ENCODE peak calls at places on chromosomes 6 and 20, in five cellular contexts. E is body of pancreas, O is breast epithelium, P is adrenal gland, U is right lobe of liver. T is an unnamed sample.
A peak's percentile ranks its signal among the peaks of the same experiment; 100 is the strongest.

GRCh38 chr20:8073024-8073832 is 53.7 kb upstream of the TMX4 start:
- DNase-seq in E (peak; percentile 7), O (no peak), P (peak; percentile 17), U (no peak), T (no peak)

GRCh38 chr6:142856857-142857608 is 87.9 kb downstream of the HIVEP2 start:
- DNase-seq in E (no peak), O (no peak), P (no peak), U (no peak), T (no peak)

GRCh38 chr6:41577865-41578713 is 31.9 kb downstream of the FOXP4 start:
- DNase-seq in E (peak; percentile 67), O (peak; percentile 71), P (peak; percentile 45), U (peak; percentile 72), T (peak; percentile 85)

GRCh38 chr6:105608711-105609374 is 206.0 kb upstream of the PREP start:
- DNase-seq in E (no peak), O (no peak), P (no peak), U (no peak), T (no peak)

GRCh38 chr6:15628499-15629131 is 34.2 kb downstream of the DTNBP1 start:
- DNase-seq in E (peak; percentile 15), O (no peak), P (no peak), U (no peak), T (no peak)

GRCh38 chr6:111601875-111602274 is 3.8 kb downstream of the TRAF3IP2 start:
- DNase-seq in E (peak; percentile 54), O (no peak), P (peak; percentile 55), U (no peak), T (peak; percentile 62)

GRCh38 chr6:116060572-116061283 is at the start of gene FRK:
- DNase-seq in E (peak; percentile 89), O (no peak), P (no peak), U (peak; percentile 63), T (peak; percentile 76)

GRCh38 chr20:11698124-11698523 is 219.6 kb upstream of the BTBD3 start:
- DNase-seq in E (no peak), O (no peak), P (no peak), U (no peak), T (no peak)

GRCh38 chr6:83042671-83043070 is 23.0 kb downstream of the UBE3D start:
- DNase-seq in E (no peak), O (no peak), P (no peak), U (no peak), T (no peak)

GRCh38 chr6:1244941-1245340 is 67.0 kb upstream of the FOXQ1 start:
- DNase-seq in E (no peak), O (no peak), P (no peak), U (no peak), T (no peak)

DNA sequence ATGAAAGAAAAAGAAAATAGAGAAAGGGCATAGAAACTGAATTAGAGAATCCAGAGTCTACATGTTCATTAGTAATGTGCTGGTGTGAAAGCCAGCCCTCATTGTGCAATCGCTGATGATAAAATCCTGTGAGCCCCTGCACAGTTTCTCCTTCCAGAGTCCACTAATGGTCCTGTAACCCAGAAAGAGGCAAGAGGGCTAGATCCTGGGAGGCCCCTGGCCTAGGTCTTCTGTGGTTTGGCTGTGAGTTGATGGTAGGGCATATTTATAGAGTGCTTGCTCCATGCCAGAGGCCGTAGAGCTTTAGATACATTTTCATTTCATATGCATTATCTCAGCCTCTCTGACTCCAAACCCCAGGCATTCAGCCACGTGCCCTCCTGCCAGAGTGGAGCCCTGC is 94.9 kb upstream of the MTHFD1L start:
- DNase-seq in E (no peak), O (no peak), P (no peak), U (no peak), T (no peak)
- TF ChIP-seq POLR2A in E (no peak), O (no peak), P (no peak), U (no peak), T (no peak)

DNA sequence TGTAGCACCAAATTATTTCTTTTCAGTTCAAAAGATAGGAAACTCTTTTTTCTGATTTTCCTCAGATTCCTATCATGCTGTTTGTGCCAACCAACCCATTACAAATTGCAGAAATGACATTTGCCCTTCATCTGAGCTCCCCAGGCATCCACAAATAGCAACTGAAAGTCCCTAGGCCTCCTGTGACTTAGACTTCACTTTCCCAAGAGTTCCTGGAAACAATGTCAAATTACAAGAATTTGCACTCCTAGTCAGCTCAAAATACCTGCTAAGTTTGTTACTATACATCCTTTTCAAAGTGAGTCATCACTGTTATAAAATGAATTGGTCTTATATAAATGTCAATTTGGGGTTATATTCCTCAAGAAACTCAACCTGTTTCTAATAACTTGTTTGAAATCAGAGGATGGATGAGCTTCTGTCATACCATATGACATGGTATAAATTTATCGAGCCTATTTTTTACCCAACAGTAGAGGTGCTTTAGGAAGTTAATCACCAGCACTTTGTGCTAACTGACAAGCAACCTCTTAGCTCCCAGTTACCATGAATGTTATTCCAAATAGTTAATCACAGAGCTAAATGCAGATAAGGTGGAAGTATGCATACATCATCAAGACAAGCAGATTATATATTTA is 256.5 kb downstream of the HACE1 start:
- DNase-seq in E (no peak), O (no peak), P (no peak), U (no peak), T (no peak)
- H3K4me1 ChIP-seq in E (peaks cover 6% of the 10 kb centered on the region), O (no peaks in the 10 kb centered on the region), P (peaks cover 11% of the 10 kb centered on the region), U (no peaks in the 10 kb centered on the region), T (no peaks in the 10 kb centered on the region)

GRCh38 chr6:155085582-155086253 is 90.6 kb downstream of the TIAM2 start:
- DNase-seq in E (peak; percentile 81), O (no peak), P (peak; percentile 67), U (no peak), T (no peak)
- H3K27ac ChIP-seq in E (peak overlapping the region; percentile 43), O (no peak overlapping the region), P (no peak overlapping the region), U (no peak overlapping the region), T (no peak overlapping the region)

GRCh38 chr6:20444786-20445271 is 43.1 kb downstream of the E2F3 start:
- DNase-seq in E (no peak), O (no peak), P (no peak), U (no peak), T (no peak)

GRCh38 chr6:20448828-20449227 is 47.1 kb downstream of the E2F3 start:
- DNase-seq in E (no peak), O (no peak), P (no peak), U (peak; percentile 62), T (no peak)

GRCh38 chr6:20447581-20448132 is 46.0 kb downstream of the E2F3 start:
- DNase-seq in E (no peak), O (no peak), P (no peak), U (no peak), T (no peak)

GRCh38 chr6:20441921-20442320 is 40.2 kb downstream of the E2F3 start:
- DNase-seq in E (no peak), O (no peak), P (no peak), U (peak; percentile 60), T (peak; percentile 45)

GRCh38 chr6:20447157-20447556 is 45.5 kb downstream of the E2F3 start:
- DNase-seq in E (no peak), O (no peak), P (no peak), U (no peak), T (no peak)
- TF ChIP-seq POLR2A in E (no peak), O (no peak), P (no peak), U (no peak), T (no peak)

GRCh38 chr6:56518995-56519767 is 123.5 kb downstream of the DST start:
- DNase-seq in E (no peak), O (no peak), P (no peak), U (no peak), T (no peak)
- H3K4me1 ChIP-seq in E (peaks cover 46% of the 10 kb centered on the region), O (no peaks in the 10 kb centered on the region), P (peaks cover 41% of the 10 kb centered on the region), U (peaks cover 35% of the 10 kb centered on the region), T (no peaks in the 10 kb centered on the region)

DNA sequence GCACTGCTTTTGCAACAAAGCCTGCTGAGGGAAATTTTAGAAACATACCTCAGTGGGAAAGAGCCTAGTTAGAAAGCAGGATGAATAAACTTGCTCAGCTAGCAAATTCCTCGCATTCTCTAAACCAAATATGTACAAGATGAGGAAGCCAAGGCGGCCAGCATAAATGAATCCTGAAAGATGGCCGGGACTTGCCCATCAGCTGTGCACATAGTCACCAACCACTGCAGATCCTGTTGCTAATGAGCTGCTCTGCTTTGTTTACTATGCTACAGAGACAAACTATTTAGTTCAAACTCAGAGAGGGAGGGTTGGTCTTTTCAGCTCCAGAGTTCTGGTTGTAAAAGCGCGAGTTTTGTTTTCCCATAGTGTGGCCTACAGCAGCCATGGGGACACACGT is 49.0 kb downstream of the TMEM170B start:
- DNase-seq in E (no peak), O (no peak), P (no peak), U (no peak), T (no peak)
- H3K27ac ChIP-seq in E (no peak overlapping the region), O (no peak overlapping the region), P (no peak overlapping the region), U (no peak overlapping the region), T (no peak overlapping the region)

DNA sequence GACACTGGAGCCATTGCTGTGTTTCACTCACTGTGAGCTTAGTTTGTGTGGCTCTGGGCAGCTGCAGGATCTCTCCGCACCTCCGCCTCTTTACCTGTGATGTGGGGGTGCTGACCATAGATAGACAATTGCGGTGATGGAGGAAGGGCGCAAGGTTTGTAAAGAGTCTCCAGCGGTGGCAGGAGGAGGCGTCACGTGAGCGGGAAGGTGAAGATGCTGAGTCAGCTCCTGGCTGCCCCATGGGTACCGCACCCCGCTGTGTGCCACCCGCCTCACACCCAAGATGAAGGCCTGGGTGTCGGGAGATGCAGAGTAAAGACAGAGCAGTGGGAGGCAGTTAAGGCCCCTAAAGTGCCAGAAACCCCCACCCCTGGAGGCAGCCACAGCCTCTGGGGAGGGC is 9.0 kb upstream of the KCNQ2 start:
- DNase-seq in E (no peak), O (no peak), P (no peak), U (no peak), T (no peak)
- TF ChIP-seq POLR2A in E (no peak), O (no peak), P (no peak), U (no peak), T (no peak)

DNA sequence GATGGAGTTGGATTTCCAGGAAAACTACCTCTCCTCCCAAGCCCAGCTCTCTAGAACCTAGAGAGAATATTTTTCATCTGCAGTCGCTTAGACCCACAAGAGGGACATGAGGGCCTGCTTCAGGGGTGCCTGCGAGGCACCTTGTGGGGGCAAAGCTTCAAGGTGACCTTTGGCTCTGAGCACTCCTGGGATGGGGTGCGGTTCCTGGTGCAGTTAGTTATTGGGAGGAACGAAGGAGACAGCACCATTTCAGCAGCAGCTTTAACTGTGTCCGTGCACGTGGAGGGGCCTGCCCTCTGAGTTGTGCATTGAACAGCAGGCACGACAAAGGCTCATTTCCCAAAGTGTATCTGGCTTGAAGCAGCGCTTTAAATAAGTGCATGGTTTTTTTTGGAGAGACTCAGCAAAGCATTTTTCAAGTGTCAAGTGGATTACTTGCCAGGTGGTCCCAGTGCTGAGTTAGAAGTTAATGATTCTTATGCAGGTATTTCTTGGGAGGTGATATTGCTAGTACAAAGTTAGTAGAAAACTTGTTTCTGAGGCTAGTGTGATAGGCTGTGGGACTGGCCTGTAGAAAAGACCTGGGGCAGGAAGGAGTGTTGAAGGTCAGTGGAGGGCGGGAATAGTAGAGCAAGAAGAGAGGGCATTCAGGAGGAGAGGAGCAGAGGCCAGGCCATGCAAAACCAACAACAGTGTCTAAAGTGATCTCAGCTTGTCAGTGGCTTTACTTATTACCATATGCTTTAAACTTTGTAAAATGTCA is 3.8 kb downstream of the IGF2R start:
- DNase-seq in E (no peak), O (no peak), P (no peak), U (no peak), T (no peak)
- H3K4me1 ChIP-seq in E (peaks cover 55% of the 10 kb centered on the region), O (peaks cover 10% of the 10 kb centered on the region), P (peaks cover 62% of the 10 kb centered on the region), U (peaks cover 4% of the 10 kb centered on the region), T (peaks cover 7% of the 10 kb centered on the region)